ENCODE peak calls at places on chromosomes 12 and 14, in ten cellular contexts. One of them, this sample, is unnamed.

GRCh38 chr12:53931844-53932581 is 6.6 kb upstream of the HOXC13 start:
- DNase-seq in fibroblast of lung: no peak
- DNase-seq in HCT116: no peak
- DNase-seq in adrenal gland: no peak
- DNase-seq in Panc1: no peak
- DNase-seq in HFF-Myc: no peak
- DNase-seq in uterus: no peak
- DNase-seq in CD8-positive, alpha-beta T cell: no peak
- DNase-seq in body of pancreas: no peak
- DNase-seq in BE2C: no peak
- DNase-seq in this sample: no peak

GRCh38 chr12:93626160-93626559 is 51.0 kb upstream of the CRADD start:
- DNase-seq in fibroblast of lung: peak
- DNase-seq in HCT116: no peak
- DNase-seq in adrenal gland: no peak
- DNase-seq in Panc1: no peak
- DNase-seq in HFF-Myc: no peak
- DNase-seq in uterus: no peak
- DNase-seq in CD8-positive, alpha-beta T cell: no peak
- DNase-seq in body of pancreas: no peak
- DNase-seq in BE2C: no peak
- DNase-seq in this sample: no peak

GRCh38 chr14:67270933-67271332 is 29.7 kb downstream of the PALS1 start:
- DNase-seq in fibroblast of lung: no peak
- DNase-seq in HCT116: no peak
- DNase-seq in adrenal gland: no peak
- DNase-seq in Panc1: no peak
- DNase-seq in HFF-Myc: no peak
- DNase-seq in uterus: no peak
- DNase-seq in CD8-positive, alpha-beta T cell: no peak
- DNase-seq in body of pancreas: no peak
- DNase-seq in BE2C: no peak
- DNase-seq in this sample: no peak

GRCh38 chr14:29925106-29925722 is 2.4 kb downstream of the PRKD1 start:
- DNase-seq in fibroblast of lung: peak
- DNase-seq in HCT116: no peak
- DNase-seq in adrenal gland: no peak
- DNase-seq in Panc1: no peak
- DNase-seq in HFF-Myc: no peak
- DNase-seq in uterus: no peak
- DNase-seq in CD8-positive, alpha-beta T cell: no peak
- DNase-seq in body of pancreas: no peak
- DNase-seq in BE2C: no peak
- DNase-seq in this sample: no peak

GRCh38 chr14:31426663-31427062 is 6.3 kb upstream of the HEATR5A start:
- DNase-seq in fibroblast of lung: no peak
- DNase-seq in HCT116: no peak
- DNase-seq in adrenal gland: no peak
- DNase-seq in Panc1: no peak
- DNase-seq in HFF-Myc: no peak
- DNase-seq in uterus: no peak
- DNase-seq in CD8-positive, alpha-beta T cell: no peak
- DNase-seq in body of pancreas: no peak
- DNase-seq in BE2C: no peak
- DNase-seq in this sample: no peak

GRCh38 chr12:125331342-125332052 is 266.3 kb downstream of the AACS start:
- DNase-seq in fibroblast of lung: no peak
- DNase-seq in HCT116: no peak
- DNase-seq in adrenal gland: no peak
- DNase-seq in Panc1: no peak
- DNase-seq in HFF-Myc: no peak
- DNase-seq in uterus: no peak
- DNase-seq in CD8-positive, alpha-beta T cell: no peak
- DNase-seq in body of pancreas: no peak
- DNase-seq in BE2C: no peak
- DNase-seq in this sample: no peak

GRCh38 chr12:98698603-98699463 is 53.7 kb downstream of the APAF1 start:
- DNase-seq in fibroblast of lung: peak
- DNase-seq in HCT116: peak
- DNase-seq in adrenal gland: peak
- DNase-seq in Panc1: peak
- DNase-seq in HFF-Myc: peak
- DNase-seq in uterus: peak
- DNase-seq in CD8-positive, alpha-beta T cell: no peak
- DNase-seq in body of pancreas: peak
- DNase-seq in BE2C: peak
- DNase-seq in this sample: no peak

GRCh38 chr14:72752034-72752412 is 141.9 kb downstream of the DPF3 start:
- DNase-seq in fibroblast of lung: no peak
- DNase-seq in HCT116: no peak
- DNase-seq in adrenal gland: no peak
- DNase-seq in Panc1: no peak
- DNase-seq in HFF-Myc: no peak
- DNase-seq in uterus: no peak
- DNase-seq in CD8-positive, alpha-beta T cell: no peak
- DNase-seq in body of pancreas: no peak
- DNase-seq in BE2C: no peak
- DNase-seq in this sample: no peak

GRCh38 chr14:47438650-47439140 is 236.7 kb downstream of the MDGA2 start:
- DNase-seq in fibroblast of lung: peak
- DNase-seq in HCT116: no peak
- DNase-seq in adrenal gland: no peak
- DNase-seq in Panc1: no peak
- DNase-seq in HFF-Myc: no peak
- DNase-seq in uterus: no peak
- DNase-seq in CD8-positive, alpha-beta T cell: no peak
- DNase-seq in body of pancreas: no peak
- DNase-seq in BE2C: no peak
- DNase-seq in this sample: peak
- H3K4me3 ChIP-seq in fibroblast of lung: no peak
- H3K4me3 ChIP-seq in HCT116: no peak
- H3K4me3 ChIP-seq in adrenal gland: no peak
- H3K4me3 ChIP-seq in Panc1: no peak
- H3K4me3 ChIP-seq in HFF-Myc: no peak
- H3K4me3 ChIP-seq in uterus: no peak
- H3K4me3 ChIP-seq in CD8-positive, alpha-beta T cell: no peak
- H3K4me3 ChIP-seq in body of pancreas: no peak
- H3K4me3 ChIP-seq in BE2C: no peak
- H3K4me3 ChIP-seq in this sample: no peak

GRCh38 chr14:26128931-26129674 is 468.7 kb downstream of the NOVA1 start:
- DNase-seq in fibroblast of lung: peak
- DNase-seq in HCT116: no peak
- DNase-seq in adrenal gland: no peak
- DNase-seq in Panc1: no peak
- DNase-seq in HFF-Myc: no peak
- DNase-seq in uterus: no peak
- DNase-seq in CD8-positive, alpha-beta T cell: no peak
- DNase-seq in body of pancreas: no peak
- DNase-seq in BE2C: no peak
- DNase-seq in this sample: no peak

GRCh38 chr14:26132061-26132460 is 465.8 kb downstream of the NOVA1 start:
- DNase-seq in fibroblast of lung: peak
- DNase-seq in HCT116: no peak
- DNase-seq in adrenal gland: no peak
- DNase-seq in Panc1: no peak
- DNase-seq in HFF-Myc: no peak
- DNase-seq in uterus: no peak
- DNase-seq in CD8-positive, alpha-beta T cell: no peak
- DNase-seq in body of pancreas: no peak
- DNase-seq in BE2C: no peak
- DNase-seq in this sample: no peak

GRCh38 chr14:26125039-26125438 is 472.8 kb downstream of the NOVA1 start:
- DNase-seq in fibroblast of lung: no peak
- DNase-seq in HCT116: no peak
- DNase-seq in adrenal gland: no peak
- DNase-seq in Panc1: no peak
- DNase-seq in HFF-Myc: no peak
- DNase-seq in uterus: no peak
- DNase-seq in CD8-positive, alpha-beta T cell: no peak
- DNase-seq in body of pancreas: no peak
- DNase-seq in BE2C: no peak
- DNase-seq in this sample: no peak

DNA sequence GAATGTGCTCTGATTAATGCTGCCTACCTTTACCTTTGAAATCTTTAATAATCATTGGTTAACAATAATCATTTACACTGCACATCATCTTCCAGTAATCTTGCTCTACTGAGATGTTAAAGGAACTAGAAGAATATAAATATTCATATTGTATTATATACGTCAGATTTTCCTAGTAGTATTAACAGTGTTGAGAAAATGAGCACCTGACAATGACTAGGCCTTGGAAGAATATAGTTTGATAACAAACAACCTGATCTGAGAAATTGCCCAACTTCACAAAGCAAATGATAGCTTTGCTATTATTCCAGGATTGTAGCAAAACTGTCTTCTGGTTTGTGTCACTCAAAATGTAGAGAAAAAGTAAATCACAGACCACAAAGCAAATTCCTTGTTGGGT is 467.1 kb downstream of the NOVA1 start:
- DNase-seq in fibroblast of lung: no peak
- DNase-seq in HCT116: no peak
- DNase-seq in adrenal gland: no peak
- DNase-seq in Panc1: no peak
- DNase-seq in HFF-Myc: no peak
- DNase-seq in uterus: no peak
- DNase-seq in CD8-positive, alpha-beta T cell: no peak
- DNase-seq in body of pancreas: no peak
- DNase-seq in BE2C: no peak
- DNase-seq in this sample: no peak
- TF ChIP-seq CTCF in fibroblast of lung: no peak
- TF ChIP-seq CTCF in HCT116: no peak
- TF ChIP-seq CTCF in adrenal gland: no peak
- TF ChIP-seq CTCF in Panc1: no peak
- TF ChIP-seq CTCF in HFF-Myc: no peak
- TF ChIP-seq CTCF in uterus: no peak
- TF ChIP-seq CTCF in CD8-positive, alpha-beta T cell: no peak
- TF ChIP-seq CTCF in body of pancreas: no peak
- TF ChIP-seq CTCF in BE2C: no peak
- TF ChIP-seq CTCF in this sample: no peak

GRCh38 chr14:75432406-75432805 is 4.6 kb downstream of the JDP2 start:
- DNase-seq in fibroblast of lung: no peak
- DNase-seq in HCT116: no peak
- DNase-seq in adrenal gland: no peak
- DNase-seq in Panc1: no peak
- DNase-seq in HFF-Myc: no peak
- DNase-seq in uterus: no peak
- DNase-seq in CD8-positive, alpha-beta T cell: no peak
- DNase-seq in body of pancreas: no peak
- DNase-seq in BE2C: no peak
- DNase-seq in this sample: no peak

GRCh38 chr14:75430526-75430925 is 2.7 kb downstream of the JDP2 start:
- DNase-seq in fibroblast of lung: peak
- DNase-seq in HCT116: no peak
- DNase-seq in adrenal gland: no peak
- DNase-seq in Panc1: no peak
- DNase-seq in HFF-Myc: no peak
- DNase-seq in uterus: no peak
- DNase-seq in CD8-positive, alpha-beta T cell: no peak
- DNase-seq in body of pancreas: peak
- DNase-seq in BE2C: no peak
- DNase-seq in this sample: no peak

GRCh38 chr14:75431011-75431410 is 3.2 kb downstream of the JDP2 start:
- DNase-seq in fibroblast of lung: no peak
- DNase-seq in HCT116: no peak
- DNase-seq in adrenal gland: no peak
- DNase-seq in Panc1: no peak
- DNase-seq in HFF-Myc: no peak
- DNase-seq in uterus: no peak
- DNase-seq in CD8-positive, alpha-beta T cell: no peak
- DNase-seq in body of pancreas: no peak
- DNase-seq in BE2C: no peak
- DNase-seq in this sample: no peak

GRCh38 chr14:75430106-75430505 is 2.3 kb downstream of the JDP2 start:
- DNase-seq in fibroblast of lung: peak
- DNase-seq in HCT116: no peak
- DNase-seq in adrenal gland: no peak
- DNase-seq in Panc1: no peak
- DNase-seq in HFF-Myc: no peak
- DNase-seq in uterus: peak
- DNase-seq in CD8-positive, alpha-beta T cell: no peak
- DNase-seq in body of pancreas: peak
- DNase-seq in BE2C: no peak
- DNase-seq in this sample: no peak

DNA sequence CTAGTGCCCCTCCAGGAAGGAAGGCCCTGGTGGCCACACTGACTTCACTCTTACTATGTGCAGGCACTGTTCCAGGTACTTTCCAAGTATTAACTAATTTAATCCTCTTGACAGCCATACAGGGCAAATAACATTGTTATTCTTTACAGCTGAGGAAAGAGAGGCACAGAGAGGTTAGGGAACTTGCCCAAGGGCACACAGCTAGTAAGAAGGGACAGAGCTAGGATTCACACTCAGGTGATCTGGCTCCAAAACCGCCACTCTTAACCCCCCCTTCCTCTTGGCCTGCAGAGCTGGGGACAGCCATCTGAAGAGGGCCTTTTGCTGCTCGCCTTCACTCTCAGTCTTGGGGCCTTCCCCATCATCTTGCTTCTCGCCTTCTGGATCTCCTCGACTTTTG is 4.0 kb downstream of the JDP2 start:
- DNase-seq in fibroblast of lung: no peak
- DNase-seq in HCT116: no peak
- DNase-seq in adrenal gland: no peak
- DNase-seq in Panc1: no peak
- DNase-seq in HFF-Myc: no peak
- DNase-seq in uterus: no peak
- DNase-seq in CD8-positive, alpha-beta T cell: no peak
- DNase-seq in body of pancreas: no peak
- DNase-seq in BE2C: no peak
- DNase-seq in this sample: no peak
- H3K4me3 ChIP-seq in fibroblast of lung: no peak
- H3K4me3 ChIP-seq in HCT116: no peak
- H3K4me3 ChIP-seq in adrenal gland: no peak
- H3K4me3 ChIP-seq in Panc1: no peak
- H3K4me3 ChIP-seq in HFF-Myc: no peak
- H3K4me3 ChIP-seq in uterus: no peak
- H3K4me3 ChIP-seq in CD8-positive, alpha-beta T cell: no peak
- H3K4me3 ChIP-seq in body of pancreas: no peak
- H3K4me3 ChIP-seq in BE2C: no peak
- H3K4me3 ChIP-seq in this sample: no peak

GRCh38 chr14:36746907-36747306 is 85.2 kb downstream of the PAX9 start:
- DNase-seq in fibroblast of lung: no peak
- DNase-seq in HCT116: no peak
- DNase-seq in adrenal gland: no peak
- DNase-seq in Panc1: no peak
- DNase-seq in HFF-Myc: no peak
- DNase-seq in uterus: no peak
- DNase-seq in CD8-positive, alpha-beta T cell: no peak
- DNase-seq in body of pancreas: no peak
- DNase-seq in BE2C: no peak
- DNase-seq in this sample: no peak

GRCh38 chr14:36751116-36751515 is 89.5 kb downstream of the PAX9 start:
- DNase-seq in fibroblast of lung: no peak
- DNase-seq in HCT116: no peak
- DNase-seq in adrenal gland: no peak
- DNase-seq in Panc1: no peak
- DNase-seq in HFF-Myc: no peak
- DNase-seq in uterus: no peak
- DNase-seq in CD8-positive, alpha-beta T cell: no peak
- DNase-seq in body of pancreas: no peak
- DNase-seq in BE2C: no peak
- DNase-seq in this sample: no peak

GRCh38 chr14:36748814-36749213 is 87.2 kb downstream of the PAX9 start:
- DNase-seq in fibroblast of lung: no peak
- DNase-seq in HCT116: no peak
- DNase-seq in adrenal gland: no peak
- DNase-seq in Panc1: no peak
- DNase-seq in HFF-Myc: no peak
- DNase-seq in uterus: no peak
- DNase-seq in CD8-positive, alpha-beta T cell: no peak
- DNase-seq in body of pancreas: no peak
- DNase-seq in BE2C: no peak
- DNase-seq in this sample: no peak

GRCh38 chr14:36750244-36750643 is 88.6 kb downstream of the PAX9 start:
- DNase-seq in fibroblast of lung: no peak
- DNase-seq in HCT116: no peak
- DNase-seq in adrenal gland: no peak
- DNase-seq in Panc1: no peak
- DNase-seq in HFF-Myc: no peak
- DNase-seq in uterus: no peak
- DNase-seq in CD8-positive, alpha-beta T cell: no peak
- DNase-seq in body of pancreas: no peak
- DNase-seq in BE2C: no peak
- DNase-seq in this sample: no peak

GRCh38 chr14:36747411-36748184 is 85.9 kb downstream of the PAX9 start:
- DNase-seq in fibroblast of lung: no peak
- DNase-seq in HCT116: no peak
- DNase-seq in adrenal gland: no peak
- DNase-seq in Panc1: no peak
- DNase-seq in HFF-Myc: no peak
- DNase-seq in uterus: no peak
- DNase-seq in CD8-positive, alpha-beta T cell: no peak
- DNase-seq in body of pancreas: no peak
- DNase-seq in BE2C: no peak
- DNase-seq in this sample: no peak
- TF ChIP-seq CTCF in fibroblast of lung: peak
- TF ChIP-seq CTCF in HCT116: peak
- TF ChIP-seq CTCF in adrenal gland: peak
- TF ChIP-seq CTCF in Panc1: peak
- TF ChIP-seq CTCF in HFF-Myc: peak
- TF ChIP-seq CTCF in uterus: no peak
- TF ChIP-seq CTCF in CD8-positive, alpha-beta T cell: no peak
- TF ChIP-seq CTCF in body of pancreas: peak
- TF ChIP-seq CTCF in BE2C: peak
- TF ChIP-seq CTCF in this sample: peak